ENCODE peak calls at places on chromosomes 16 and 17, in ten cellular contexts. L, J, Y, M, C, B, G, F, X and H are unnamed samples.

GRCh38 chr16:31409433-31409832 is 16.3 kb downstream of the ITGAD start:
- DNase-seq in L (no peak), J (no peak), Y (no peak), F (no peak), G (no peak), C (no peak), X (no peak), M (no peak), B (no peak), H (no peak)

GRCh38 chr17:79541038-79541437 is 69.8 kb downstream of the RBFOX3 start:
- DNase-seq in M (no peak), J (no peak), G (no peak), L (no peak), X (no peak), C (no peak), B (no peak), F (no peak), Y (no peak), H (no peak)

GRCh38 chr17:1485311-1485747 is 7.2 kb downstream of the MYO1C start:
- DNase-seq in G (no peak), L (no peak), C (peak), F (peak), X (no peak), M (no peak), Y (no peak), J (peak), B (peak), H (no peak)

GRCh38 chr17:35807371-35808144 is 1.7 kb upstream of the TAF15 start:
- DNase-seq in L (no peak), B (no peak), G (no peak), C (no peak), Y (no peak), F (no peak), J (peak), X (no peak), M (no peak), H (no peak)

GRCh38 chr16:2483160-2483559 is 8.2 kb downstream of the TBC1D24 start:
- DNase-seq in M (no peak), L (no peak), C (no peak), G (no peak), J (no peak), X (no peak), Y (no peak), B (no peak), F (no peak), H (no peak)

GRCh38 chr17:82424001-82424862 is 5.8 kb upstream of the OGFOD3 start:
- DNase-seq in F (peak), G (peak), C (peak), M (no peak), J (peak), L (peak), B (peak), Y (no peak), X (no peak), H (no peak)

GRCh38 chr17:83201206-83202001 is 122.0 kb downstream of the METRNL start:
- DNase-seq in X (no peak), Y (peak), G (peak), B (peak), M (no peak), J (peak), F (no peak), C (no peak), L (no peak), H (no peak)

GRCh38 chr17:78300962-78301820 is 58.7 kb downstream of the SOCS3 start:
- DNase-seq in F (no peak), C (no peak), X (no peak), J (no peak), G (no peak), M (no peak), L (no peak), B (no peak), Y (no peak), H (no peak)

GRCh38 chr16:7509919-7510705 is 177.5 kb downstream of the RBFOX1 start:
- DNase-seq in L (no peak), M (no peak), X (no peak), Y (no peak), G (no peak), J (no peak), F (no peak), B (no peak), C (no peak), H (no peak)

GRCh38 chr16:9311303-9311954 is 220.0 kb downstream of the HAPSTR1 start:
- DNase-seq in X (no peak), Y (no peak), M (no peak), J (no peak), B (peak), L (no peak), F (peak), G (no peak), C (no peak), H (no peak)

GRCh38 chr17:1180958-1181768 is 1.4 kb upstream of the ABR start:
- DNase-seq in F (peak), L (no peak), G (no peak), X (no peak), J (no peak), Y (no peak), M (no peak), B (no peak), C (no peak), H (no peak)

GRCh38 chr16:35102780-35103403 is 1643.5 kb downstream of the TP53TG3F start:
- DNase-seq in M (no peak), J (no peak), L (no peak), X (no peak), F (no peak), Y (no peak), B (no peak), G (no peak), C (no peak), H (no peak)

GRCh38 chr17:2755941-2756724 is 6.7 kb upstream of the CCDC92B start:
- DNase-seq in M (no peak), B (no peak), C (no peak), L (no peak), X (no peak), F (peak), G (no peak), J (no peak), Y (no peak), H (no peak)

GRCh38 chr16:3458852-3459361 is 15.4 kb downstream of the NAA60 start:
- DNase-seq in X (no peak), Y (no peak), C (no peak), B (peak), F (no peak), G (no peak), J (peak), L (no peak), M (no peak), H (no peak)

GRCh38 chr17:13594310-13594709 is 7.4 kb downstream of the HS3ST3A1 start:
- DNase-seq in M (no peak), C (no peak), L (no peak), X (no peak), B (no peak), Y (no peak), G (no peak), F (no peak), J (no peak), H (no peak)

GRCh38 chr17:71601894-71602504 is 518.8 kb upstream of the SOX9 start:
- DNase-seq in G (no peak), M (no peak), J (no peak), F (no peak), L (no peak), Y (no peak), C (no peak), B (no peak), X (no peak), H (no peak)

GRCh38 chr16:53224932-53225533 is 170.2 kb downstream of the CHD9 start:
- DNase-seq in M (no peak), G (no peak), F (no peak), X (no peak), B (no peak), C (no peak), L (no peak), Y (no peak), J (no peak), H (no peak)

GRCh38 chr16:68902376-68903345 is 59.3 kb downstream of the TANGO6 start:
- DNase-seq in X (peak), Y (peak), L (no peak), J (peak), B (peak), C (peak), F (peak), M (no peak), G (no peak), H (peak)

GRCh38 chr17:66898536-66898935 is 63.6 kb downstream of the CACNG5 start:
- DNase-seq in C (no peak), J (no peak), X (no peak), F (no peak), L (no peak), M (no peak), G (no peak), Y (no peak), B (no peak), H (no peak)

GRCh38 chr16:6932871-6933390 is 399.7 kb upstream of the RBFOX1 start:
- DNase-seq in M (no peak), F (no peak), X (no peak), C (no peak), G (no peak), L (no peak), J (no peak), B (no peak), Y (no peak), H (no peak)

GRCh38 chr16:53756329-53756996 is 52.5 kb downstream of the FTO start:
- DNase-seq in X (no peak), C (no peak), B (no peak), M (no peak), L (no peak), F (peak), Y (no peak), J (no peak), G (no peak), H (no peak)

GRCh38 chr16:86297391-86297790 is 212.9 kb upstream of the FOXF1 start:
- DNase-seq in Y (peak), C (no peak), L (no peak), X (no peak), F (no peak), M (no peak), J (no peak), G (no peak), B (no peak), H (no peak)

GRCh38 chr17:3003401-3004149 is 59.8 kb downstream of the OR1D5 start:
- DNase-seq in Y (no peak), M (no peak), C (no peak), J (no peak), L (no peak), G (no peak), X (no peak), F (no peak), B (peak), H (no peak)

GRCh38 chr17:77831497-77832179 is 126.9 kb upstream of the TNRC6C start:
- DNase-seq in J (no peak), Y (peak), C (no peak), L (no peak), X (no peak), G (no peak), M (no peak), B (no peak), F (peak), H (peak)

GRCh38 chr17:1011760-1012735 is 15.1 kb downstream of the TIMM22 start:
- DNase-seq in C (no peak), L (no peak), F (no peak), B (no peak), G (no peak), Y (no peak), X (no peak), J (no peak), M (no peak), H (no peak)

GRCh38 chr17:34797724-34798123 is 163.5 kb downstream of the CCT6B start:
- DNase-seq in B (no peak), M (no peak), C (peak), L (no peak), X (no peak), G (peak), Y (no peak), F (peak), J (peak), H (no peak)

GRCh38 chr16:27383511-27384243 is 18.3 kb upstream of the IL21R start:
- DNase-seq in X (no peak), F (no peak), C (no peak), M (no peak), Y (peak), L (no peak), J (no peak), B (no peak), G (peak), H (no peak)

GRCh38 chr17:67165201-67165600 is 79.8 kb downstream of the HELZ start:
- DNase-seq in M (no peak), J (no peak), C (no peak), G (no peak), F (no peak), Y (no peak), B (no peak), L (no peak), X (no peak), H (no peak)

GRCh38 chr16:68994324-68994723 is 111.1 kb upstream of the HAS3 start:
- DNase-seq in M (no peak), L (no peak), F (no peak), C (no peak), X (no peak), J (no peak), B (no peak), Y (no peak), G (no peak), H (no peak)

GRCh38 chr17:72390675-72391501 is 270.1 kb downstream of the SOX9 start:
- DNase-seq in X (peak), C (no peak), B (no peak), J (no peak), F (no peak), G (no peak), L (no peak), Y (no peak), M (no peak), H (no peak)

GRCh38 chr16:73315645-73316044 is 267.7 kb upstream of the ZFHX3 start:
- DNase-seq in G (no peak), C (no peak), X (no peak), J (no peak), L (no peak), B (no peak), F (no peak), M (no peak), Y (no peak), H (no peak)

GRCh38 chr17:62666801-62667591 is 39.5 kb downstream of the MRC2 start:
- DNase-seq in C (no peak), Y (no peak), L (no peak), B (no peak), X (no peak), J (no peak), M (no peak), G (no peak), F (no peak), H (no peak)

GRCh38 chr16:19753815-19754643 is 36.0 kb downstream of the IQCK start:
- DNase-seq in L (no peak), F (no peak), C (no peak), J (no peak), Y (no peak), G (no peak), M (no peak), B (peak), X (no peak), H (no peak)

GRCh38 chr17:38466346-38467315 is 38.4 kb downstream of the ARHGAP23 start:
- DNase-seq in G (no peak), L (no peak), B (no peak), X (no peak), F (no peak), J (no peak), C (no peak), Y (no peak), M (no peak), H (no peak)

GRCh38 chr17:5097101-5097834 is 14.4 kb downstream of the ZNF232 start:
- DNase-seq in Y (no peak), J (no peak), G (peak), L (no peak), X (no peak), B (peak), F (peak), M (peak), C (peak), H (no peak)

GRCh38 chr16:76900285-76901263 is 290.4 kb upstream of the MON1B start:
- DNase-seq in C (no peak), G (no peak), Y (no peak), M (no peak), F (no peak), B (no peak), X (no peak), J (no peak), L (no peak), H (no peak)

GRCh38 chr17:31424944-31425582 is 33.6 kb downstream of the RAB11FIP4 start:
- DNase-seq in G (no peak), B (no peak), F (peak), L (no peak), J (no peak), C (no peak), M (no peak), Y (no peak), X (no peak), H (no peak)